ENCODE peak calls at places on chromosome 5, in four cellular contexts. E is HCT116, Z is right cardiac atrium, V is breast epithelium. X is an unnamed sample.

GRCh38 chr5:14109041-14109747 is 33.9 kb upstream of the TRIO start:
- DNase-seq in E (no peak), Z (peak), V (no peak), X (no peak)

GRCh38 chr5:105947461-105947860 is 1723.3 kb downstream of the EFNA5 start:
- DNase-seq in E (no peak), Z (no peak), V (no peak), X (no peak)

GRCh38 chr5:43040287-43041098 is at the start of gene ANXA2R:
- DNase-seq in E (peak), Z (peak), V (peak), X (peak)

GRCh38 chr5:41413067-41413466 is 97.3 kb downstream of the PLCXD3 start:
- DNase-seq in E (no peak), Z (no peak), V (no peak), X (no peak)

GRCh38 chr5:107063511-107063910 is 607.2 kb downstream of the EFNA5 start:
- DNase-seq in E (no peak), Z (no peak), V (no peak), X (no peak)

GRCh38 chr5:152170350-152170749 is 234.7 kb downstream of the NMUR2 start:
- DNase-seq in E (no peak), Z (peak), V (no peak), X (peak)

GRCh38 chr5:51385214-51385613 is 2.0 kb downstream of the ISL1 start:
- DNase-seq in E (no peak), Z (no peak), V (no peak), X (no peak)

GRCh38 chr5:81303563-81303962 is 2.2 kb downstream of the ZCCHC9 start:
- DNase-seq in E (no peak), Z (no peak), V (no peak), X (no peak)

GRCh38 chr5:38193015-38193581 is 65.3 kb upstream of the EGFLAM start:
- DNase-seq in E (peak), Z (peak), V (peak), X (peak)

GRCh38 chr5:140317859-140318258 is 15.0 kb upstream of the PFDN1 start:
- DNase-seq in E (no peak), Z (no peak), V (no peak), X (no peak)

GRCh38 chr5:179908528-179908927 is 831 bp upstream of the TBC1D9B start:
- DNase-seq in E (no peak), Z (no peak), V (no peak), X (peak)

GRCh38 chr5:18380729-18381362 is 746.6 kb downstream of the TAF11L14 start:
- DNase-seq in E (no peak), Z (no peak), V (no peak), X (no peak)

GRCh38 chr5:60996368-60996767 is 51.4 kb downstream of the NDUFAF2 start:
- DNase-seq in E (no peak), Z (no peak), V (no peak), X (no peak)

GRCh38 chr5:152314196-152314829 is 90.8 kb downstream of the NMUR2 start:
- DNase-seq in E (no peak), Z (no peak), V (no peak), X (no peak)

GRCh38 chr5:167555771-167556170 is 735.7 kb upstream of the WWC1 start:
- DNase-seq in E (no peak), Z (no peak), V (no peak), X (peak)

GRCh38 chr5:35876922-35877321 is 20.2 kb downstream of the IL7R start:
- DNase-seq in E (no peak), Z (no peak), V (no peak), X (no peak)

GRCh38 chr5:122063836-122064235 is 14.2 kb downstream of the LOX start:
- DNase-seq in E (no peak), Z (no peak), V (no peak), X (no peak)

GRCh38 chr5:63050916-63051315 is 472.3 kb downstream of the LRRC70 start:
- DNase-seq in E (no peak), Z (no peak), V (no peak), X (no peak)

GRCh38 chr5:122202952-122203351 is 73.6 kb downstream of the ZNF474 start:
- DNase-seq in E (no peak), Z (no peak), V (no peak), X (no peak)

GRCh38 chr5:136133416-136134383 is 1.1 kb downstream of the SMAD5 start:
- DNase-seq in E (no peak), Z (peak), V (peak), X (peak)

GRCh38 chr5:7050986-7051385 is 337.8 kb downstream of the TENT4A start:
- DNase-seq in E (no peak), Z (no peak), V (no peak), X (no peak)

GRCh38 chr5:157518963-157519362 is 56.6 kb downstream of the ADAM19 start:
- DNase-seq in E (no peak), Z (no peak), V (no peak), X (no peak)

GRCh38 chr5:121630402-121630801 is 221.3 kb upstream of the FTMT start:
- DNase-seq in E (no peak), Z (no peak), V (no peak), X (peak)

GRCh38 chr5:54302267-54302687 is 8.1 kb downstream of the ARL15 start:
- DNase-seq in E (no peak), Z (no peak), V (no peak), X (no peak)

GRCh38 chr5:164376840-164377239 is 871.4 kb downstream of the MAT2B start:
- DNase-seq in E (no peak), Z (no peak), V (no peak), X (no peak)

GRCh38 chr5:45262061-45262590 is 434.1 kb downstream of the HCN1 start:
- DNase-seq in E (no peak), Z (no peak), V (no peak), X (no peak)

GRCh38 chr5:72485366-72486052 is 21.7 kb downstream of the ZNF366 start:
- DNase-seq in E (no peak), Z (no peak), V (peak), X (no peak)

GRCh38 chr5:1277781-1278180 is 17.1 kb downstream of the TERT start:
- DNase-seq in E (no peak), Z (peak), V (no peak), X (no peak)

GRCh38 chr5:181120311-181120710 is 10.7 kb downstream of the OR2V1 start:
- DNase-seq in E (no peak), Z (no peak), V (no peak), X (no peak)

GRCh38 chr5:122291000-122291592 is 20.9 kb upstream of the SNCAIP start:
- DNase-seq in E (no peak), Z (no peak), V (no peak), X (no peak)

GRCh38 chr5:56200856-56201638 is 32.1 kb downstream of the ANKRD55 start:
- DNase-seq in E (peak), Z (peak), V (peak), X (peak)

GRCh38 chr5:157665467-157666085 is 5.8 kb upstream of the C5orf52 start:
- DNase-seq in E (peak), Z (no peak), V (no peak), X (no peak)

GRCh38 chr5:55665065-55665464 is 47.1 kb downstream of the SLC38A9 start:
- DNase-seq in E (no peak), Z (peak), V (no peak), X (no peak)

GRCh38 chr5:54113060-54113459 is 197.3 kb downstream of the ARL15 start:
- DNase-seq in E (no peak), Z (no peak), V (no peak), X (no peak)

GRCh38 chr5:178106556-178107239 is 6.6 kb upstream of the N4BP3 start:
- DNase-seq in E (no peak), Z (peak), V (no peak), X (no peak)

GRCh38 chr5:94471496-94471895 is 146.9 kb downstream of the KIAA0825 start:
- DNase-seq in E (no peak), Z (no peak), V (no peak), X (no peak)
- H3K27ac ChIP-seq in E (no peak), Z (no peak), V (no peak), X (no peak)

GRCh38 chr5:119966028-119966427 is 336.7 kb downstream of the FAM170A start:
- DNase-seq in E (no peak), Z (no peak), V (no peak), X (no peak)

GRCh38 chr5:119968690-119969089 is 339.3 kb downstream of the FAM170A start:
- DNase-seq in E (no peak), Z (no peak), V (no peak), X (no peak)
- H3K27ac ChIP-seq in E (no peak), Z (no peak), V (no peak), X (no peak)

GRCh38 chr5:52794519-52794918 is 6.8 kb downstream of the ITGA1 start:
- DNase-seq in E (no peak), Z (no peak), V (no peak), X (no peak)

GRCh38 chr5:52789378-52789777 is 1.7 kb downstream of the ITGA1 start:
- DNase-seq in E (no peak), Z (no peak), V (no peak), X (no peak)

GRCh38 chr5:52788505-52788821 is 747 bp downstream of the ITGA1 start:
- DNase-seq in E (no peak), Z (no peak), V (no peak), X (no peak)

GRCh38 chr5:52789867-52790266 is 2.2 kb downstream of the ITGA1 start:
- DNase-seq in E (no peak), Z (no peak), V (no peak), X (no peak)

GRCh38 chr5:52791366-52791765 is 3.6 kb downstream of the ITGA1 start:
- DNase-seq in E (no peak), Z (no peak), V (no peak), X (no peak)
- H3K27ac ChIP-seq in E (no peak), Z (peak), V (no peak), X (no peak)

DNA sequence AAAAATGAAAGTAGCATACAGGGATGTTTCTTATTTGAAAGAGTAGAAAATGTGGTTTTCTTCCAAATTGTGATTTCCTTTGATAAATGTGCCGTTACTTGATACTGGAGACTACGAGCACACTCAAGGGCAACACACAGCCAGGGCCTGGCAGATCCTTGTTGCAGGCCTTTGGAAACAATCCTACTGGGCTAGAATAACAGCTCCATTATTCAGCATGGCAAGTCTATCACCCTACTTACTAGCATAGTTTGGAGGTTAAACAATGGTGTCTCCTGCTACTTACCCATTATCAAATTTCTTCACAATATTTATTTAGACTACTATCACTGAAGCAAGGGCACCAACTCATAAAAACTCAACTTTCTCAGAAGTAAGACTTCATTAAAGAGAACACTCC is 140.8 kb upstream of the ZNF608 start:
- DNase-seq in E (no peak), Z (no peak), V (no peak), X (peak)
- H3K27ac ChIP-seq in E (no peak), Z (no peak), V (no peak), X (no peak)

GRCh38 chr5:159976921-159977320 is 32.0 kb upstream of the TTC1 start:
- DNase-seq in E (no peak), Z (no peak), V (no peak), X (no peak)

GRCh38 chr5:159978358-159978757 is 30.6 kb upstream of the TTC1 start:
- DNase-seq in E (no peak), Z (no peak), V (no peak), X (peak)

GRCh38 chr5:159971931-159972461 is 36.9 kb upstream of the TTC1 start:
- DNase-seq in E (no peak), Z (peak), V (no peak), X (peak)

GRCh38 chr5:159972538-159973362 is 36.2 kb upstream of the TTC1 start:
- DNase-seq in E (no peak), Z (no peak), V (no peak), X (no peak)

DNA sequence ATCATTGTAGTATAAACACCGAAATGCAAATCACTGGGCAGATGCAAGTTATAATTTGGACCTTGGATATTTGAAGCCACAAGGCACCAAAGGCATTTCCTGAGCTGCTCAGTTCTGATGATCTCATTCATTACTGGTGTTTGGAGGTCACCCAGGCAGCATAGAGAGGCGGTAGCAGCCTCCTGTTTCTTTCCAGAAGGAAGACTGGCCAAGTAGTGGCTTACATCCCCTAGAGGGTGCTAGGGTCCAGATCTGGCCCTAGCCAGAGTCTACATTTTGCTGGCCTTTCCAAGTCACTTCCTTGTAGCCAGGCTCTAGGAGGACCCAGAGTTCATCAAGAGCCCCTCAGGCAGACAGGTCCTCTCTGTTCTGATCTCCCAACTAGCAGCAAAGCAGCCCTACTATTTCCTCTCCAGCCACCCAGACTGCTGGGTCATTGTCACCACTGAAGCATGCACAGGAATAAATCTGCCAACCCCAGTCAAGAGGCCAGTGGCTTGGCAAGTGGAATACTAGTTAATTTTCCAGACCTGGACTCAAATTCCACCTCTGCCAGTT is 33.4 kb upstream of the TTC1 start:
- DNase-seq in E (peak), Z (peak), V (no peak), X (no peak)
- H3K27ac ChIP-seq in E (no peak), Z (no peak), V (no peak), X (no peak)

GRCh38 chr5:131475416-131476045 is 159.5 kb downstream of the RAPGEF6 start:
- DNase-seq in E (no peak), Z (no peak), V (no peak), X (no peak)

GRCh38 chr5:131473731-131474130 is 161.3 kb downstream of the RAPGEF6 start:
- DNase-seq in E (no peak), Z (no peak), V (no peak), X (no peak)
- H3K27ac ChIP-seq in E (no peak), Z (no peak), V (no peak), X (no peak)

DNA sequence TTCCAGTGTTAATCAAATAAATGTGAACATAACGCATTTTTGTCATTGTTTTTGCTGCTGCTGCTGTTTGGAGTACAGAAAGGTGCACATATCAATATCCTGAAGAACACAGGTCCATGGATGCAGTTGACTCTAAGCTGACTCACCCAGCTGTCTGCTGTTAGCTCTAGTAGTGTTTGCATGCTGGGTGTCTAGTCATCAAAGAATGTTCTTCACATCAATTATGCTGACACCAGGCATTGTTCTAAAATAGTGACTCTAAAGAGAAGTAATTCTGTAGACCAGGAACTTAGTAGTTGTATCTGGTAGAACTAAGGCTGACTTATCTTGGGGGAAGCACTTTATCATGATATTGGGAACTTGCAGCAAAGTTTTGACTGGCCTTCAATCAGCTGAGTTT is 55.7 kb upstream of the DPYSL3 start:
- DNase-seq in E (no peak), Z (no peak), V (no peak), X (no peak)
- H3K27ac ChIP-seq in E (no peak), Z (no peak), V (no peak), X (no peak)

DNA sequence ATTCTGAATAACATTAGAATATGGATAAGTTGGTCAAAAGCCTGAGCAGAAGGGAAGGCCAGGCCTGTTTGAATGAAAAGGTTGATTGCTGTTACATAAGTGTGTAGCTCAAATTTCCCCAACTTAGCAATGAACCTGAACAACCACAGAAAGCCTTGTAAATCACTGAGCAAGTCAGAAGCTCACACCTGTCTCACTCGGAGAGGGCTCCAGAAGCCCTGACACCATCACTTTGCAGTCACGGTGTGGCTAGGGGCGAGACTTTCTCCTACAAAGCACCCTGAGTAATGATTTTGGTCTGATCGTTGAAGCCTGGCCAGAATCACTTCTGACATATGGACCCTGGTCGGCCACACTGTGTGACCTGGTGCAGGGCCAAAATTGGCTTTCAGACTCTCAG is 62.0 kb downstream of the MTX3 start:
- DNase-seq in E (no peak), Z (no peak), V (no peak), X (no peak)
- H3K27ac ChIP-seq in E (no peak), Z (no peak), V (no peak), X (no peak)

GRCh38 chr5:10699987-10700386 is 61.0 kb downstream of the DAP start:
- DNase-seq in E (no peak), Z (no peak), V (no peak), X (no peak)
- H3K27ac ChIP-seq in E (no peak), Z (no peak), V (no peak), X (no peak)

X was measured in neural progenitor cell.